ENCODE peak calls at places on chromosomes 13 and 19, in nine cellular contexts. S is breast epithelium, D is vagina, X is IMR-90, U is transverse colon, L is right lobe of liver, W is Peyer's patch, C is A549, J is heart left ventricle. Z is an unnamed sample.

GRCh38 chr19:7792286-7792685 is 29.2 kb downstream of the CLEC4M start:
- DNase-seq in X (peak), D (no peak), W (no peak), U (no peak), C (no peak), S (no peak), J (no peak), L (no peak), Z (no peak)

GRCh38 chr19:28019371-28019770 is 1193.6 kb downstream of the UQCRFS1 start:
- DNase-seq in S (no peak), X (no peak), D (peak), L (no peak), W (no peak), U (no peak), J (no peak), C (no peak), Z (no peak)

GRCh38 chr19:49677232-49677881 is at the start of gene PRMT1:
- DNase-seq in X (no peak), L (no peak), S (no peak), C (peak), U (peak), J (no peak), D (no peak), W (peak), Z (peak)

GRCh38 chr13:20990910-20991525 is 70.4 kb downstream of the LATS2 start:
- DNase-seq in S (no peak), U (no peak), X (no peak), J (no peak), D (no peak), W (no peak), C (no peak), L (no peak), Z (no peak)

GRCh38 chr13:113046883-113047244 is 58.7 kb upstream of the F7 start:
- DNase-seq in J (peak), W (no peak), L (no peak), U (no peak), X (no peak), D (no peak), S (no peak), C (no peak), Z (peak)

GRCh38 chr13:21837841-21838551 is 167.1 kb downstream of the FGF9 start:
- DNase-seq in X (peak), L (no peak), W (no peak), U (no peak), J (no peak), D (no peak), C (no peak), S (no peak), Z (no peak)

GRCh38 chr19:35673121-35673804 is 6.9 kb downstream of the UPK1A start:
- DNase-seq in J (no peak), U (peak), C (peak), L (peak), X (peak), W (peak), D (no peak), S (no peak), Z (peak)

GRCh38 chr19:3968556-3969434 is 2.1 kb downstream of the DAPK3 start:
- DNase-seq in D (no peak), L (peak), S (peak), U (peak), C (peak), W (peak), J (peak), X (peak), Z (no peak)

GRCh38 chr13:76425930-76426329 is 460.3 kb downstream of the KCTD12 start:
- DNase-seq in D (no peak), L (no peak), W (no peak), J (no peak), C (no peak), S (no peak), U (no peak), X (peak), Z (no peak)

GRCh38 chr19:18203408-18203862 is 407 bp downstream of the RAB3A start:
- DNase-seq in C (no peak), D (no peak), W (peak), X (no peak), S (no peak), U (peak), L (peak), J (peak), Z (peak)

DNA sequence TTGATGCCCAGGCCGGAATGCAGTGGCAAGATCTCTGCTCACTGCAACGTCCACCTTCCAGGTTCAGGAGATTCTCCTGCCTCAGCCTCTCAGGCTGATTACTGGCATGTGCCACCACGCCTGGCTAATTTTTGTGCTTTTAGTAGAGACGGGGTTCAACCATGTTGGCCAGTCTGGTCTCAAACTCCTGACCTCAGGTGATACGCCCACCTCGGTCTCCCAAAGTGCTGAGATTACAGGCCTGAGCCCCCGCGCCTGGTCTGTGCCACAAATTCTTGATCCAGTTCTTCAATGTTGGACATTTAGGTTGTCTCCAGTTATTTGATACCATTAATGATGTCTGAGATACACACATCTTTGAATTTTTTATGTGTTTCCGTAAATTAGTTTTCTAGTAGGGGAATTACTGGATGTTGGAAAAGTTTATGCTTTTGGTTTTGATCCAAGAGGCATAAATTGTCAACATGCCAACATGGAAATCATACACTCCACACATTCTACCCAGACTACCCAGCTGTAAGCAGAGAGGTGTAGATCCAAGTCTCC is 525 bp upstream of the COG3 start:
- DNase-seq in L (no peak), S (no peak), W (peak), D (no peak), U (peak), C (no peak), X (no peak), J (no peak), Z (no peak)
- TF ChIP-seq POLR2A in L (no peak), S (no peak), W (no peak), D (no peak), U (no peak), C (no peak), X (no peak), J (no peak), Z (no peak)

GRCh38 chr19:12666305-12667048 is at the start of the genes MAN2B1 and WDR83:
- DNase-seq in S (peak), C (peak), J (peak), U (peak), X (peak), D (no peak), W (peak), L (peak), Z (peak)
- TF ChIP-seq POLR2A in S (no peak), C (no peak), J (no peak), U (peak), X (no peak), D (no peak), W (peak), L (peak), Z (peak)

GRCh38 chr19:43476606-43477005 is 11.2 kb upstream of the LYPD3 start:
- DNase-seq in S (no peak), L (no peak), W (no peak), X (peak), D (no peak), U (no peak), C (no peak), J (no peak), Z (no peak)

GRCh38 chr19:43474487-43474886 is 9.1 kb upstream of the LYPD3 start:
- DNase-seq in X (no peak), L (no peak), S (no peak), U (no peak), D (no peak), W (no peak), J (no peak), C (no peak), Z (no peak)

GRCh38 chr19:43471091-43471490 is 5.7 kb upstream of the LYPD3 start:
- DNase-seq in X (no peak), J (no peak), C (no peak), S (no peak), D (no peak), L (no peak), W (no peak), U (no peak), Z (no peak)

GRCh38 chr19:43478323-43478722 is 12.9 kb upstream of the LYPD3 start:
- DNase-seq in U (no peak), S (no peak), D (no peak), J (no peak), X (no peak), W (no peak), C (no peak), L (no peak), Z (no peak)

DNA sequence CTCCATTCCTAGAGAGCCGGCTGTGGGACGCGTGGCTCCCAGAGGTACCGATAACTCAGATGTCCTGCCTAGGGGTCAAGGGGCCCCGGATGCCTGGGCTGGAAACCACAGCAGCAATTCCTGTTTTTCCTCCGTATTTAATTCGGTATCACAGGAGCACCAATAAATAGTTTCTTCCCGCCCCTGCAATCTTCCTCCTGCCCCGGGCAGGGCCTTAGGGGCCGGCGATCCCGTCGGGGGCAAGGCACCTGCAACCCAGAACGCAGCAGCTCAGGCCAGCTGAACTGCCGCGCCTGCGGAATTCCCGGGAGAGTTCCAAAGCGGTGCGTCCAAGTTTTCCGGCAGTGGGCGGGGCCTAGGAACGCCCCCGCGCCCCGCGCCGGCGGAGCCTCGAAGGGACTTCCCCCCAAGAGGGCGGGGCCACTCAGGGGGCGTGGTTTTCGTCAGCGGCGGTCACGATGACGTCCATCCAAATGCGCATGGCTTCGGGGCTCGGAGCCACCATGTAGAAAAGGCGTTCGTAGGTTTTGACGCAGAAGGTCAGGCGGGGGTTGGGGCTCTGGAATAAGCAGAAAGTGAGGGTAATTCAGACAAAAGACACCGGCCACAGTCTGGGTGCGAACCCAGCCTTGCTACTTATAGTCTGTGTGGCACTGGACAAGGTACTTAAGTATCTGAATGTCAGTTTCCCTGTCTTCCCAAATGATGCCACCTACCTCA is 9.7 kb upstream of the LYPD3 start:
- DNase-seq in L (peak), C (peak), U (peak), X (peak), S (peak), D (no peak), W (peak), J (peak), Z (peak)
- TF ChIP-seq POLR2A in L (peak), C (peak), U (peak), X (peak), S (no peak), D (peak), W (no peak), J (no peak), Z (peak)

GRCh38 chr19:45717131-45717982 is 13.3 kb downstream of the FBXO46 start:
- DNase-seq in W (peak), U (peak), C (peak), S (peak), L (peak), J (peak), D (peak), X (peak), Z (peak)
- TF ChIP-seq POLR2A in W (no peak), U (peak), C (peak), S (peak), L (peak), J (no peak), D (peak), X (peak), Z (peak)

GRCh38 chr19:45767881-45768643 is 990 bp downstream of the SIX5 start:
- DNase-seq in X (peak), J (peak), W (peak), D (no peak), L (peak), S (peak), U (peak), C (peak), Z (peak)
- TF ChIP-seq POLR2A in X (no peak), J (no peak), W (no peak), D (peak), L (peak), S (no peak), U (peak), C (peak), Z (no peak)

GRCh38 chr19:638901-639250 is 803 bp upstream of the FGF22 start:
- DNase-seq in D (no peak), J (no peak), S (no peak), U (no peak), W (no peak), X (no peak), C (no peak), L (no peak), Z (no peak)

GRCh38 chr19:641702-642101 is 2.0 kb downstream of the FGF22 start:
- DNase-seq in S (peak), L (no peak), X (no peak), J (no peak), U (no peak), D (no peak), C (no peak), W (no peak), Z (no peak)

GRCh38 chr19:640156-640548 is 473 bp downstream of the FGF22 start:
- DNase-seq in C (no peak), U (no peak), X (no peak), J (no peak), L (no peak), W (no peak), D (no peak), S (no peak), Z (no peak)

GRCh38 chr19:640606-641170 is 1.0 kb downstream of the FGF22 start:
- DNase-seq in U (no peak), J (no peak), L (no peak), D (no peak), W (no peak), C (no peak), S (no peak), X (no peak), Z (no peak)

GRCh38 chr19:639251-640155 is at the start of gene FGF22:
- DNase-seq in J (peak), X (peak), S (peak), L (peak), D (no peak), U (peak), C (peak), W (peak), Z (peak)
- TF ChIP-seq POLR2A in J (no peak), X (no peak), S (no peak), L (no peak), D (no peak), U (no peak), C (no peak), W (no peak), Z (no peak)